ENCODE peak calls at places on chromosomes 16 and 17, in seven cellular contexts. C, Q, E, P, G, V and S are unnamed samples.

GRCh38 chr17:6427284-6427781 is 7.6 kb downstream of the AIPL1 start:
- DNase-seq in V (peak), G (no peak), P (peak), E (no peak), C (peak), Q (peak), S (no peak)

GRCh38 chr16:29808219-29808900 is 2.0 kb downstream of the MAZ start:
- DNase-seq in P (no peak), C (no peak), E (no peak), Q (no peak), G (no peak), V (peak), S (no peak)

GRCh38 chr16:21211486-21211885 is at the start of gene ZP2:
- DNase-seq in E (no peak), C (no peak), V (no peak), P (no peak), G (no peak), Q (no peak), S (no peak)

GRCh38 chr16:49643429-49644142 is 212.3 kb downstream of the ZNF423 start:
- DNase-seq in P (no peak), E (no peak), V (no peak), C (peak), Q (no peak), G (no peak), S (no peak)

GRCh38 chr16:14302399-14303181 is 231.5 kb downstream of the MRTFB start:
- DNase-seq in Q (no peak), E (no peak), V (no peak), C (peak), G (no peak), P (no peak), S (peak)

GRCh38 chr17:79006794-79007503 is 2.6 kb downstream of the CANT1 start:
- DNase-seq in G (no peak), C (no peak), V (no peak), P (no peak), E (no peak), Q (no peak), S (no peak)

GRCh38 chr16:85090166-85090565 is 22.1 kb downstream of the CIBAR2 start:
- DNase-seq in V (no peak), Q (no peak), C (no peak), E (no peak), P (no peak), G (no peak), S (no peak)

GRCh38 chr16:17275076-17275732 is 195.6 kb downstream of the XYLT1 start:
- DNase-seq in Q (no peak), V (no peak), P (no peak), C (no peak), G (no peak), E (no peak), S (no peak)

GRCh38 chr17:49260011-49260921 is 29.7 kb upstream of the PHOSPHO1 start:
- DNase-seq in G (no peak), V (peak), C (peak), P (peak), E (peak), Q (peak), S (peak)

GRCh38 chr17:37389160-37389559 is 13.4 kb downstream of the C17orf78 start:
- DNase-seq in P (no peak), G (no peak), C (no peak), E (no peak), Q (no peak), V (no peak), S (no peak)

GRCh38 chr17:65261682-65262636 is 124.8 kb downstream of the RGS9 start:
- DNase-seq in P (no peak), G (no peak), E (no peak), V (no peak), C (peak), Q (no peak), S (no peak)

GRCh38 chr16:876041-876335 is 75.5 kb upstream of the GNG13 start:
- DNase-seq in V (no peak), G (no peak), Q (no peak), P (no peak), E (no peak), C (no peak), S (no peak)

GRCh38 chr16:64892843-64893242 is 229.0 kb downstream of the CDH11 start:
- DNase-seq in C (peak), V (no peak), P (no peak), E (no peak), Q (no peak), G (no peak), S (no peak)

GRCh38 chr17:21417921-21418320 is 41.8 kb downstream of the KCNJ12 start:
- DNase-seq in E (peak), P (no peak), V (no peak), G (no peak), C (no peak), Q (no peak), S (no peak)

GRCh38 chr16:14111713-14112538 is 40.8 kb downstream of the MRTFB start:
- DNase-seq in C (peak), V (no peak), P (no peak), E (peak), Q (no peak), G (no peak), S (no peak)

GRCh38 chr17:46851029-46851741 is at the start of gene WNT9B:
- DNase-seq in Q (no peak), E (no peak), P (no peak), C (no peak), V (peak), G (no peak), S (no peak)

GRCh38 chr16:1688807-1689560 is 10.9 kb downstream of the JPT2 start:
- DNase-seq in E (no peak), G (no peak), P (no peak), C (peak), Q (no peak), V (no peak), S (no peak)

GRCh38 chr16:2194166-2194834 is 2.1 kb downstream of the CASKIN1 start:
- DNase-seq in C (peak), P (no peak), G (no peak), E (no peak), V (peak), Q (no peak), S (no peak)

GRCh38 chr17:57478433-57478832 is 222.1 kb downstream of the MSI2 start:
- DNase-seq in E (no peak), Q (no peak), G (no peak), P (no peak), V (no peak), C (no peak), S (no peak)

GRCh38 chr17:15233022-15233805 is 31.9 kb downstream of the PMP22 start:
- DNase-seq in V (no peak), Q (no peak), E (no peak), P (no peak), G (no peak), C (peak), S (no peak)

GRCh38 chr17:16937431-16937830 is 34.5 kb downstream of the TNFRSF13B start:
- DNase-seq in C (no peak), V (no peak), E (peak), P (no peak), G (no peak), Q (no peak), S (no peak)

GRCh38 chr17:21125862-21126261 is 902 bp upstream of the DHRS7B start:
- DNase-seq in C (no peak), G (no peak), V (peak), P (peak), E (no peak), Q (peak), S (peak)

GRCh38 chr17:73625975-73626706 is 18.1 kb downstream of the SDK2 start:
- DNase-seq in E (peak), G (no peak), Q (no peak), C (no peak), V (no peak), P (no peak), S (no peak)

GRCh38 chr17:7238418-7239090 is 703 bp downstream of the PHF23 start:
- DNase-seq in V (no peak), Q (no peak), P (no peak), C (peak), E (no peak), G (no peak), S (no peak)

GRCh38 chr17:82281502-82282238 is 8.2 kb upstream of the CSNK1D start:
- DNase-seq in G (no peak), P (no peak), E (no peak), C (no peak), V (no peak), Q (no peak), S (no peak)

GRCh38 chr17:56831364-56832095 is 2.2 kb downstream of the C17orf67 start:
- DNase-seq in C (no peak), Q (no peak), V (no peak), E (no peak), P (no peak), G (no peak), S (no peak)

GRCh38 chr17:61205931-61206330 is 193.7 kb upstream of the TBX2 start:
- DNase-seq in E (no peak), V (no peak), Q (no peak), C (no peak), G (no peak), P (no peak), S (no peak)

GRCh38 chr17:52237151-52237550 is 78.6 kb upstream of the CA10 start:
- DNase-seq in V (no peak), C (no peak), G (no peak), Q (no peak), P (no peak), E (no peak), S (no peak)

GRCh38 chr17:77435272-77436057 is 294.7 kb downstream of the SEC14L1 start:
- DNase-seq in C (no peak), E (no peak), P (peak), Q (no peak), G (no peak), V (peak), S (no peak)

GRCh38 chr17:61073799-61074513 is 325.7 kb upstream of the TBX2 start:
- DNase-seq in G (no peak), E (no peak), P (no peak), V (no peak), Q (no peak), C (no peak), S (no peak)

GRCh38 chr16:56930516-56931252 is 1.3 kb upstream of the HERPUD1 start:
- DNase-seq in G (no peak), C (no peak), Q (no peak), V (no peak), P (no peak), E (no peak), S (no peak)

GRCh38 chr17:50283246-50283645 is 9.0 kb downstream of the TMEM92 start:
- DNase-seq in V (peak), Q (peak), P (no peak), G (no peak), E (no peak), C (no peak), S (no peak)

GRCh38 chr17:2061441-2061797 is 6.5 kb downstream of the HIC1 start:
- DNase-seq in P (no peak), C (peak), G (no peak), V (no peak), Q (no peak), E (no peak), S (no peak)

GRCh38 chr17:63932008-63932561 is at the start of gene CD79B:
- DNase-seq in E (no peak), V (peak), G (no peak), P (peak), Q (peak), C (no peak), S (peak)

GRCh38 chr16:88549671-88550643 is 20.2 kb upstream of the ZC3H18 start:
- DNase-seq in P (no peak), C (no peak), Q (no peak), V (no peak), G (no peak), E (no peak), S (no peak)

GRCh38 chr17:16534236-16534635 is 34.8 kb downstream of the ZNF287 start:
- DNase-seq in P (no peak), V (no peak), E (no peak), Q (no peak), G (no peak), C (no peak), S (no peak)